ENCODE peak calls at places on chromosomes 6 and 20, in ten cellular contexts. X is activated naive CD8-positive, alpha-beta T cell treated with anti-CD3 and anti-CD28 coated beads, Interleukin-2, amount 50 U/mL, for 24 hours; E is body of pancreas; B is NCI-H1105 treated with DMSO at 0.1 percent for 48 hours; V is NCI-H1092; F is stimulated activated naive B cell treated with anti-CD40 and anti-IgM and Interleukin-4, amounts not matched to agents 10 μg/mL and 1 μg/mL and 100 μg/mL, for 72 hours; S is activated CD8-positive, alpha-beta memory T cell treated with anti-CD3 and anti-CD28 coated beads, Interleukin-2, amount 50 U/mL, for 4 hours; J is dorsolateral prefrontal cortex; D is GM12891; K is progenitor cell of endocrine pancreas. A is an unnamed sample.

GRCh38 chr6:167980911-167981310 is 16.6 kb upstream of the KIF25 start:
- DNase-seq in X (no peak), E (no peak), B (no peak), V (no peak), F (no peak), S (no peak), J (no peak), D (no peak), K (no peak), A (no peak)

GRCh38 chr6:155187994-155188706 is 75.7 kb upstream of the CLDN20 start:
- DNase-seq in X (no peak), E (no peak), B (no peak), V (no peak), F (no peak), S (no peak), J (no peak), D (no peak), K (no peak), A (no peak)

GRCh38 chr20:32510601-32511357 is 74.4 kb downstream of the NOL4L start:
- DNase-seq in X (no peak), E (peak), B (peak), V (no peak), F (no peak), S (no peak), J (no peak), D (no peak), K (peak), A (no peak)

GRCh38 chr20:52242237-52243230 is 51.0 kb upstream of the ZFP64 start:
- DNase-seq in X (no peak), E (no peak), B (peak), V (no peak), F (no peak), S (no peak), J (no peak), D (no peak), K (no peak), A (no peak)

GRCh38 chr6:132412656-132413500 is 11.6 kb upstream of the MOXD1 start:
- DNase-seq in X (no peak), E (no peak), B (no peak), V (no peak), F (no peak), S (no peak), J (no peak), D (no peak), K (no peak), A (no peak)

GRCh38 chr6:43173496-43174262 is 2.6 kb downstream of the SRF start:
- DNase-seq in X (no peak), E (no peak), B (no peak), V (no peak), F (no peak), S (no peak), J (no peak), D (no peak), K (no peak), A (no peak)

GRCh38 chr6:169051371-169051770 is 202.3 kb downstream of the THBS2 start:
- DNase-seq in X (no peak), E (no peak), B (no peak), V (peak), F (no peak), S (no peak), J (no peak), D (no peak), K (no peak), A (no peak)

GRCh38 chr6:19470333-19470732 is 366.8 kb upstream of the ID4 start:
- DNase-seq in X (no peak), E (no peak), B (no peak), V (no peak), F (no peak), S (no peak), J (no peak), D (no peak), K (no peak), A (no peak)

GRCh38 chr20:58571942-58572666 is 56.9 kb upstream of the APCDD1L start:
- DNase-seq in X (no peak), E (no peak), B (no peak), V (no peak), F (no peak), S (no peak), J (no peak), D (no peak), K (no peak), A (no peak)

GRCh38 chr6:50249493-50249892 is 199.8 kb upstream of the DEFB112 start:
- DNase-seq in X (no peak), E (no peak), B (no peak), V (no peak), F (no peak), S (no peak), J (no peak), D (no peak), K (no peak), A (no peak)

GRCh38 chr20:53865905-53866786 is 204.2 kb downstream of the BCAS1 start:
- DNase-seq in X (no peak), E (peak), B (peak), V (no peak), F (no peak), S (no peak), J (no peak), D (no peak), K (peak), A (no peak)

GRCh38 chr20:24754691-24755090 is 194.4 kb upstream of the CST7 start:
- DNase-seq in X (no peak), E (no peak), B (no peak), V (no peak), F (no peak), S (no peak), J (no peak), D (no peak), K (no peak), A (no peak)

GRCh38 chr6:20203561-20204528 is 8.4 kb downstream of the MBOAT1 start:
- DNase-seq in X (no peak), E (no peak), B (no peak), V (no peak), F (no peak), S (no peak), J (no peak), D (no peak), K (no peak), A (no peak)

GRCh38 chr20:51376121-51376520 is 166.4 kb downstream of the NFATC2 start:
- DNase-seq in X (no peak), E (no peak), B (no peak), V (no peak), F (no peak), S (no peak), J (no peak), D (no peak), K (no peak), A (no peak)

GRCh38 chr6:108526739-108527174 is 34.0 kb upstream of the FOXO3 start:
- DNase-seq in X (no peak), E (no peak), B (peak), V (no peak), F (no peak), S (no peak), J (no peak), D (no peak), K (no peak), A (no peak)

GRCh38 chr20:2874456-2874855 is 1.2 kb downstream of the PTPRA start:
- DNase-seq in X (peak), E (no peak), B (peak), V (no peak), F (no peak), S (no peak), J (no peak), D (no peak), K (no peak), A (no peak)

GRCh38 chr6:28953039-28953872 is 29.5 kb upstream of the TRIM27 start:
- DNase-seq in X (peak), E (peak), B (peak), V (peak), F (peak), S (peak), J (no peak), D (no peak), K (no peak), A (no peak)

GRCh38 chr6:71254323-71254722 is 34.3 kb upstream of the OGFRL1 start:
- DNase-seq in X (no peak), E (no peak), B (peak), V (no peak), F (no peak), S (no peak), J (no peak), D (no peak), K (no peak), A (no peak)

GRCh38 chr20:35883778-35884540 is 70.3 kb downstream of the SCAND1 start:
- DNase-seq in X (peak), E (peak), B (peak), V (peak), F (peak), S (peak), J (peak), D (no peak), K (peak), A (peak)

GRCh38 chr6:26351544-26351953 is 13.4 kb upstream of the BTN3A2 start:
- DNase-seq in X (no peak), E (no peak), B (no peak), V (no peak), F (no peak), S (no peak), J (no peak), D (no peak), K (no peak), A (no peak)

GRCh38 chr6:45718901-45719300 is 296.8 kb downstream of the CLIC5 start:
- DNase-seq in X (no peak), E (no peak), B (no peak), V (no peak), F (no peak), S (no peak), J (no peak), D (no peak), K (no peak), A (no peak)

GRCh38 chr6:19806971-19807396 is 30.2 kb upstream of the ID4 start:
- DNase-seq in X (no peak), E (no peak), B (no peak), V (no peak), F (no peak), S (no peak), J (no peak), D (no peak), K (no peak), A (no peak)

GRCh38 chr6:97978855-97979271 is 695.8 kb upstream of the MMS22L start:
- DNase-seq in X (no peak), E (no peak), B (no peak), V (no peak), F (no peak), S (no peak), J (no peak), D (no peak), K (no peak), A (no peak)

GRCh38 chr20:63750807-63751470 is 11.4 kb downstream of the SLC2A4RG start:
- DNase-seq in X (peak), E (no peak), B (no peak), V (no peak), F (no peak), S (peak), J (no peak), D (no peak), K (no peak), A (no peak)

GRCh38 chr20:59042151-59042795 is at the start of gene PRELID3B:
- DNase-seq in X (peak), E (peak), B (no peak), V (no peak), F (no peak), S (no peak), J (no peak), D (no peak), K (no peak), A (no peak)

GRCh38 chr6:169647637-169648036 is 54.2 kb downstream of the WDR27 start:
- DNase-seq in X (no peak), E (no peak), B (no peak), V (no peak), F (no peak), S (no peak), J (no peak), D (no peak), K (no peak), A (no peak)

GRCh38 chr6:5084787-5085637 is at the start of gene PPP1R3G:
- DNase-seq in X (peak), E (peak), B (peak), V (no peak), F (no peak), S (no peak), J (no peak), D (peak), K (no peak), A (no peak)

GRCh38 chr20:34108616-34109174 is 3.3 kb downstream of the EIF2S2 start:
- DNase-seq in X (no peak), E (no peak), B (no peak), V (no peak), F (no peak), S (no peak), J (no peak), D (no peak), K (no peak), A (no peak)

GRCh38 chr6:148700713-148701392 is 46.0 kb upstream of the UST start:
- DNase-seq in X (no peak), E (peak), B (peak), V (no peak), F (no peak), S (no peak), J (no peak), D (no peak), K (no peak), A (no peak)

A was measured in occipital lobe.